ENCODE peak calls at places on chromosomes 1 and 21, in five cellular contexts. One of them, this sample, is unnamed.

GRCh38 chr1:70764747-70765146 is 282.9 kb downstream of the PTGER3 start:
- DNase-seq in H9: no peak
- DNase-seq in astrocyte: peak
- DNase-seq in lower leg skin: no peak
- DNase-seq in sigmoid colon: no peak
- DNase-seq in this sample: no peak

GRCh38 chr1:29416267-29416666 is 179.9 kb downstream of the PTPRU start:
- DNase-seq in H9: peak
- DNase-seq in lower leg skin: no peak
- DNase-seq in astrocyte: no peak
- DNase-seq in sigmoid colon: no peak
- DNase-seq in this sample: no peak

GRCh38 chr1:94228640-94229375 is 8.6 kb downstream of the ARHGAP29 start:
- DNase-seq in lower leg skin: no peak
- DNase-seq in astrocyte: no peak
- DNase-seq in H9: no peak
- DNase-seq in sigmoid colon: no peak
- DNase-seq in this sample: no peak

GRCh38 chr1:22717038-22717758 is 6.6 kb downstream of the EPHB2 start:
- DNase-seq in astrocyte: no peak
- DNase-seq in lower leg skin: no peak
- DNase-seq in H9: no peak
- DNase-seq in sigmoid colon: no peak
- DNase-seq in this sample: no peak

GRCh38 chr1:152543808-152544207 is 22.8 kb downstream of the LCE3E start:
- DNase-seq in sigmoid colon: no peak
- DNase-seq in astrocyte: no peak
- DNase-seq in lower leg skin: no peak
- DNase-seq in H9: no peak
- DNase-seq in this sample: no peak

GRCh38 chr1:84506729-84507453 is 510 bp upstream of the GNG5 start:
- DNase-seq in H9: no peak
- DNase-seq in astrocyte: no peak
- DNase-seq in sigmoid colon: no peak
- DNase-seq in lower leg skin: no peak
- DNase-seq in this sample: peak

GRCh38 chr1:183670169-183670568 is 17.1 kb upstream of the APOBEC4 start:
- DNase-seq in astrocyte: no peak
- DNase-seq in sigmoid colon: no peak
- DNase-seq in lower leg skin: no peak
- DNase-seq in H9: no peak
- DNase-seq in this sample: no peak

GRCh38 chr1:172966844-172967540 is 83.7 kb downstream of the TNFSF18 start:
- DNase-seq in H9: no peak
- DNase-seq in sigmoid colon: no peak
- DNase-seq in lower leg skin: no peak
- DNase-seq in astrocyte: peak
- DNase-seq in this sample: no peak

GRCh38 chr1:14263207-14263606 is 335.3 kb upstream of the KAZN start:
- DNase-seq in lower leg skin: no peak
- DNase-seq in H9: no peak
- DNase-seq in astrocyte: no peak
- DNase-seq in sigmoid colon: no peak
- DNase-seq in this sample: no peak

GRCh38 chr1:157961805-157962762 is 31.4 kb upstream of the KIRREL1 start:
- DNase-seq in sigmoid colon: no peak
- DNase-seq in astrocyte: peak
- DNase-seq in H9: no peak
- DNase-seq in lower leg skin: no peak
- DNase-seq in this sample: no peak

GRCh38 chr1:233412812-233413211 is 85.3 kb downstream of the MAP3K21 start:
- DNase-seq in lower leg skin: peak
- DNase-seq in sigmoid colon: no peak
- DNase-seq in astrocyte: peak
- DNase-seq in H9: no peak
- DNase-seq in this sample: no peak

GRCh38 chr1:52927219-52928082 is at the start of gene SCP2:
- DNase-seq in H9: peak
- DNase-seq in astrocyte: peak
- DNase-seq in sigmoid colon: peak
- DNase-seq in lower leg skin: peak
- DNase-seq in this sample: peak

GRCh38 chr1:197156692-197157091 is 10.2 kb upstream of the ASPM start:
- DNase-seq in astrocyte: no peak
- DNase-seq in lower leg skin: no peak
- DNase-seq in H9: no peak
- DNase-seq in sigmoid colon: no peak
- DNase-seq in this sample: no peak

GRCh38 chr1:29172415-29172814 is 9.3 kb downstream of the SRSF4 start:
- DNase-seq in H9: no peak
- DNase-seq in astrocyte: no peak
- DNase-seq in sigmoid colon: no peak
- DNase-seq in lower leg skin: no peak
- DNase-seq in this sample: no peak

GRCh38 chr21:17726047-17726446 is 93.1 kb downstream of the C21orf91 start:
- DNase-seq in lower leg skin: no peak
- DNase-seq in H9: no peak
- DNase-seq in astrocyte: no peak
- DNase-seq in sigmoid colon: no peak
- DNase-seq in this sample: no peak
- TF ChIP-seq CTCF in lower leg skin: no peak
- TF ChIP-seq CTCF in H9: peak
- TF ChIP-seq CTCF in astrocyte: no peak
- TF ChIP-seq CTCF in sigmoid colon: no peak
- TF ChIP-seq CTCF in this sample: no peak

DNA sequence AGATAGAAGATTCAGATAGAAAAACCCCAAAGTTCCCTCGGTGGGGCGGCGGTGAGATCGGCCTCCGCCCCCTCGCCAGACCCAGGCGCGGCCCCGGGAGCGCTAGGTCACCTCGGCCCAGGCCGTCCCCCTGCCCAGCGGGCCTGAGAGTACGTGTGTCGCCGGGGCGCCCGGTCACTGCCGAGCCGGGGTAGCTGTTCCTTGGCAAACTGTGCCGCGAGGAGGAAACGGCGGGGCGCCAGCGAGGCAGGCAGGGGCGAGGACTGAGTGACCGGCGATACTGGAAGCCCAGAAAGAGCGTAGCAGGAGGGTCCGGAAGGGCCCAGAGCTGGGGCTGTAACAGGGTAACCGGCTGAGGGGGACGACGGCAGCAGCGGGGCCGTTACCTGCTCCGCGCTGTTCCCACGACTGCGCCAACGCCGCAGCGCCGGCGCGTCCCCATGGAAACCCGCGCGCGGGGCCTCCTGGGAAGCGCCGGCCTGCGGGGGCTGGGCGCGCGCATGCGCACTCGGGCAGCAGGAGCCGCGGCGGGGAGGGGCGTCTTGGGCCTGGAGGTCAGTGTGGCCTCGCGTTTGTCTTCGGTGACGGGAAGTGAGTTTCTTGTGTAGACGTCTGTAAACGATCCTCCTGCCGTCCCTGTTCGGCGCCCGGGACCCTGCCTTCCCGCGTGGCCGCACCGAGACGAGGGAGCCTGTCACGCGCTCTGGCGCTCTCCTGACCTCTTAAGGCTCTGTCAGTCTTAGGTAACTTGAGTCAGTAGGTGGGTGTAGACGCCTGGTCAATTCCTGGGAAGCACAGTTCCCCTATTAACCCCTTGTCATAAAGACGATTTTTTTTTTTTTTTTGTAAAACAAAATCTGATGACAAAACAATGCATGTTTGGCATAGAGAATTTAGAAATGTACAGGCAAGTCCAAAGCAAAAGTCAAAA is at the start of gene LCA5L:
- DNase-seq in astrocyte: peak
- DNase-seq in sigmoid colon: peak
- DNase-seq in H9: peak
- DNase-seq in lower leg skin: peak
- DNase-seq in this sample: peak
- TF ChIP-seq CTCF in astrocyte: no peak
- TF ChIP-seq CTCF in sigmoid colon: no peak
- TF ChIP-seq CTCF in H9: no peak
- TF ChIP-seq CTCF in lower leg skin: no peak
- TF ChIP-seq CTCF in this sample: no peak

GRCh38 chr1:88935522-88936222 is 44.3 kb upstream of the GTF2B start:
- DNase-seq in sigmoid colon: no peak
- DNase-seq in astrocyte: peak
- DNase-seq in lower leg skin: no peak
- DNase-seq in H9: no peak
- DNase-seq in this sample: no peak

GRCh38 chr1:88936760-88937342 is 45.5 kb upstream of the GTF2B start:
- DNase-seq in astrocyte: no peak
- DNase-seq in lower leg skin: no peak
- DNase-seq in H9: no peak
- DNase-seq in sigmoid colon: no peak
- DNase-seq in this sample: no peak

GRCh38 chr1:88936223-88936523 is 44.8 kb upstream of the GTF2B start:
- DNase-seq in H9: no peak
- DNase-seq in lower leg skin: no peak
- DNase-seq in sigmoid colon: no peak
- DNase-seq in astrocyte: no peak
- DNase-seq in this sample: no peak
- TF ChIP-seq CTCF in H9: peak
- TF ChIP-seq CTCF in lower leg skin: no peak
- TF ChIP-seq CTCF in sigmoid colon: no peak
- TF ChIP-seq CTCF in astrocyte: no peak
- TF ChIP-seq CTCF in this sample: peak

GRCh38 chr1:77220687-77221463 is 1.6 kb upstream of the PIGK start:
- DNase-seq in sigmoid colon: no peak
- DNase-seq in astrocyte: peak
- DNase-seq in lower leg skin: no peak
- DNase-seq in H9: no peak
- DNase-seq in this sample: no peak

GRCh38 chr1:77222496-77222895 is 3.3 kb upstream of the PIGK start:
- DNase-seq in astrocyte: no peak
- DNase-seq in lower leg skin: no peak
- DNase-seq in sigmoid colon: no peak
- DNase-seq in H9: peak
- DNase-seq in this sample: no peak

GRCh38 chr1:77218477-77219165 is 609 bp downstream of the PIGK start:
- DNase-seq in sigmoid colon: no peak
- DNase-seq in lower leg skin: no peak
- DNase-seq in astrocyte: peak
- DNase-seq in H9: no peak
- DNase-seq in this sample: no peak

GRCh38 chr1:77219166-77219887 is at the start of gene PIGK:
- DNase-seq in sigmoid colon: peak
- DNase-seq in astrocyte: peak
- DNase-seq in lower leg skin: peak
- DNase-seq in H9: peak
- DNase-seq in this sample: peak
- TF ChIP-seq CTCF in sigmoid colon: no peak
- TF ChIP-seq CTCF in astrocyte: no peak
- TF ChIP-seq CTCF in lower leg skin: no peak
- TF ChIP-seq CTCF in H9: no peak
- TF ChIP-seq CTCF in this sample: no peak

GRCh38 chr1:185733818-185734709 is at the start of gene HMCN1:
- DNase-seq in H9: peak
- DNase-seq in astrocyte: peak
- DNase-seq in lower leg skin: peak
- DNase-seq in sigmoid colon: peak
- DNase-seq in this sample: peak
- TF ChIP-seq CTCF in H9: peak
- TF ChIP-seq CTCF in astrocyte: peak
- TF ChIP-seq CTCF in lower leg skin: no peak
- TF ChIP-seq CTCF in sigmoid colon: peak
- TF ChIP-seq CTCF in this sample: no peak

GRCh38 chr1:234607091-234608025 is 2.6 kb downstream of the IRF2BP2 start:
- DNase-seq in lower leg skin: no peak
- DNase-seq in sigmoid colon: peak
- DNase-seq in astrocyte: no peak
- DNase-seq in H9: no peak
- DNase-seq in this sample: peak
- TF ChIP-seq CTCF in lower leg skin: no peak
- TF ChIP-seq CTCF in sigmoid colon: no peak
- TF ChIP-seq CTCF in astrocyte: peak
- TF ChIP-seq CTCF in H9: peak
- TF ChIP-seq CTCF in this sample: no peak

DNA sequence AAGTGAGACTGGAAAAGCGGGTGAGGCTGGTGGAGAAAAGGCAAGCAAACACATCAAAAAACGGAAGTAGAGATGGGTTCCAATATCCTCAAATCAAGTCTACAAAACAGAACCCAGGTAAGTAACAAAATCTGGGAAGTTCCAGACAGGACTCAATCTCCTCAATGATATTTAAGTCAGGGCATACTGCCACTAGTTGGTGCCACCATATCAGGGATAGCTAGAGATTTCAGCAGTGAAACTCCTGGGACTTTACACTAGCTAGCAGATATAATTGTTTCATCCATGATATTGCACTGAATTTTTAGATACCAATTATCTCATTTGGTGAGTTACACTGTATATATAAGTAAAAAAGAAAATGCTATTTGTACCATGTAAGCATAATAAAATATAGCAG is 52.0 kb downstream of the EYA3 start:
- DNase-seq in astrocyte: no peak
- DNase-seq in lower leg skin: no peak
- DNase-seq in H9: no peak
- DNase-seq in sigmoid colon: no peak
- DNase-seq in this sample: no peak
- TF ChIP-seq CTCF in astrocyte: no peak
- TF ChIP-seq CTCF in lower leg skin: no peak
- TF ChIP-seq CTCF in H9: no peak
- TF ChIP-seq CTCF in sigmoid colon: no peak
- TF ChIP-seq CTCF in this sample: no peak

DNA sequence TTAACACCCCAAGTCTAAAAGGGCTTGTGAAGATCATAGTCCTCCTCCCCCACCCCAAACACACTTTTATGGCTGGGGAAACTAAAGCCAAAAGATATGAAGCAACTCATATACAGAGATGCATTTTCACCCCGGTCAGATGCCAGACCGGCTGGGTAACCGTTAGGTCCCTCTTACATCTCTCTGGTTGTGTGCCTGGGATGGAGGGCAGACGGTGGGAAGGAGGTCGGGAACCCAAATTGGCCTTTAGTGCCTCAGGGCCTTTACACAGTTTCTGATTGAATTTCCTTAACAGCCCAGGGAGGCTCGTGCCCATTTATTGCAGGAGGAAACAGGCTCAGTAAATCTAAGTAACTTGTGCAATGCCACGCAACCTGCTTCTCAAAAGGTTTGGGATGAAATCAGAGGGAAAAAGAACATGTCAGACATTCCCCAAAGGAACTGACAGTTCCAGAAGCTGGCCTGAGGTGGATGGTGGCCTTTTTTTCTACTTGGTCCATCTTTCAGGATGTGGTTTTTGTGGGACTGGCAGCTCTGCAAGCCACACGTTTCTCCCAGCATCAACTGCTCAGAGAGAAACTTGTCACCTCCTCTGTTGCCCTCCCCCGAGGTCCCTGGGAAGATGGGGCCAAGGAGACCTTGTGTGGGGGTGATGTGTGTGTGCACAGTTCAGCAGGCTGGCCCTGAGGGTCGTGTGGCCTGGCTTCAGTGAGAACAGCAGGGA is 2.3 kb upstream of the DHRS3 start:
- DNase-seq in lower leg skin: no peak
- DNase-seq in H9: no peak
- DNase-seq in sigmoid colon: no peak
- DNase-seq in astrocyte: no peak
- DNase-seq in this sample: no peak
- TF ChIP-seq CTCF in lower leg skin: no peak
- TF ChIP-seq CTCF in H9: no peak
- TF ChIP-seq CTCF in sigmoid colon: no peak
- TF ChIP-seq CTCF in astrocyte: no peak
- TF ChIP-seq CTCF in this sample: peak

This sample was measured in glutamatergic neuron.